ENCODE peak calls at places on chromosomes 3 and 15, in eight cellular contexts. Y is glutamatergic neuron, B is fibroblast of mammary gland, K is tibial nerve, L is endothelial cell, T is Calu3, Z is lower leg skin, R is AG10803. W is an unnamed sample.

GRCh38 chr3:116836286-116836685 is 126.7 kb downstream of the TUSC7 start:
- DNase-seq in K (no peak), T (no peak), L (no peak), Z (no peak), Y (no peak), R (no peak), B (peak), W (no peak)

GRCh38 chr3:136293279-136293678 is 43.1 kb downstream of the PCCB start:
- DNase-seq in B (no peak), T (no peak), L (no peak), Z (no peak), Y (no peak), K (no peak), R (no peak), W (no peak)

GRCh38 chr3:117527346-117527745 is 817.8 kb downstream of the TUSC7 start:
- DNase-seq in Y (no peak), L (no peak), K (no peak), Z (no peak), R (no peak), T (no peak), B (no peak), W (no peak)

GRCh38 chr3:136068708-136069107 is 103.2 kb downstream of the PPP2R3A start:
- DNase-seq in Z (no peak), K (no peak), Y (no peak), R (peak), B (peak), L (no peak), T (no peak), W (no peak)

GRCh38 chr3:158672293-158673176 is at the start of gene LXN:
- DNase-seq in K (peak), B (peak), Y (peak), R (peak), L (peak), Z (peak), T (peak), W (peak)

GRCh38 chr3:127464642-127465041 is 125.9 kb downstream of the TPRA1 start:
- DNase-seq in B (no peak), Z (no peak), Y (no peak), K (no peak), L (no peak), R (no peak), T (peak), W (no peak)

GRCh38 chr15:40618023-40618422 is 24.0 kb downstream of the KNL1 start:
- DNase-seq in R (no peak), Y (no peak), Z (no peak), T (no peak), K (no peak), B (no peak), L (no peak), W (no peak)

GRCh38 chr3:100030346-100030745 is 84.0 kb downstream of the FILIP1L start:
- DNase-seq in K (no peak), L (no peak), R (no peak), Y (no peak), T (no peak), B (peak), Z (no peak), W (no peak)

GRCh38 chr15:48005921-48006541 is 114.8 kb upstream of the SLC24A5 start:
- DNase-seq in L (no peak), Y (peak), R (peak), T (no peak), K (peak), B (peak), Z (peak), W (peak)

GRCh38 chr3:69972672-69973071 is 26.9 kb upstream of the SAMMSON start:
- DNase-seq in Z (no peak), R (no peak), B (no peak), L (no peak), T (no peak), K (no peak), Y (no peak), W (no peak)

GRCh38 chr3:46206284-46206683 is 1.8 kb downstream of the CCR1 start:
- DNase-seq in L (no peak), Y (no peak), R (no peak), T (no peak), K (no peak), B (no peak), Z (no peak), W (no peak)

GRCh38 chr3:174191380-174191779 is 667.8 kb upstream of the NAALADL2 start:
- DNase-seq in L (no peak), Z (no peak), B (no peak), T (no peak), Y (no peak), R (no peak), K (no peak), W (no peak)

GRCh38 chr3:185934726-185935464 is 2.9 kb downstream of the TRA2B start:
- DNase-seq in B (peak), L (no peak), K (no peak), Z (no peak), Y (no peak), T (no peak), R (no peak), W (no peak)

GRCh38 chr3:142853270-142854163 is 35.4 kb downstream of the PCOLCE2 start:
- DNase-seq in T (peak), L (no peak), K (no peak), B (peak), Y (no peak), R (peak), Z (no peak), W (no peak)

GRCh38 chr15:48536681-48537091 is 108.8 kb downstream of the FBN1 start:
- DNase-seq in Y (no peak), B (peak), Z (no peak), R (peak), T (no peak), K (no peak), L (no peak), W (no peak)

GRCh38 chr3:53046171-53047170 is 598 bp upstream of the SFMBT1 start:
- DNase-seq in L (peak), K (peak), B (peak), T (peak), Z (peak), Y (peak), R (peak), W (peak)
- TF ChIP-seq CTCF in L (no peak), K (peak), B (no peak), T (peak), Z (no peak), Y (no peak), R (peak), W (no peak)

DNA sequence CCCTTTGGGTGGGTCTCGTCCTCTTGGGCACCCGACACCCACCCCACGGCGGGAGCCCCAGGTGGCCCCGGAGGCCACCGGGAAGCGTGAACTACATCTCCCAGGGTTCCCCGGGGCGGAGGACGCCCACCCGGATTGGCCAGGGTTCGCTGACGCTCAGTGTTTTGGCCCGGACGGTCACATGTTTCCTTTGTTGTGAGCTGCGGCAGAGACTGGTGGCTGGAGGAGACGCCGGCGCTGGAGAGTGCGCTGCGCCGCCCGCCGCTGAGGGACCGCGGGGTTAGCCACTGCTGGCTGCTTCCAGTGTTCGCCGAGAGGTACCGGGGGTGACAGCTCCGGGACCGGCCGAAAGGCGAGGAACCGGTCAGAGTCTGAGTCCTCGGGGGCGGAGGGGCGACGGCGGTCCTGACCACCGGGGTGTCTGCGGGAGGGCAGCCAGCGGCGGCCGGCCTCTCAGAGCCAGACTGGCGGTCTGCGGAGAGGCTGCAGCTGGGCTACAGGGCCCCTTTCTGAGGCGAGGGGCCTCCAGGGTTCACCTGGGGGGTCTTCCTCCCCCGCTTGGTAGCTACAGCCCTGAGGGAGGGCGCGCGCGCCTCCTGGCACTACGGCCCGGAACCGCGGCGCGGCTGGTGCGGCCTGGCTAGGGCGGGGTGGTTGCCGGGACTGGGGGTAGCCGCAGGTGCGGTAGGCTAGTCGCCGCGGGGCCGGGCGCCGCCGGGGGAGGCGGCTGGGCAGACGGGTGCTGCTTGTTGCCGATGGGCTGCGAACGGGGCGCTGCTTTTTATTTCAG is at the start of gene KLHL24:
- DNase-seq in L (peak), T (peak), K (peak), Y (peak), R (peak), Z (peak), B (peak), W (peak)
- TF ChIP-seq CTCF in L (no peak), T (peak), K (no peak), Y (no peak), R (no peak), Z (no peak), B (no peak), W (no peak)

DNA sequence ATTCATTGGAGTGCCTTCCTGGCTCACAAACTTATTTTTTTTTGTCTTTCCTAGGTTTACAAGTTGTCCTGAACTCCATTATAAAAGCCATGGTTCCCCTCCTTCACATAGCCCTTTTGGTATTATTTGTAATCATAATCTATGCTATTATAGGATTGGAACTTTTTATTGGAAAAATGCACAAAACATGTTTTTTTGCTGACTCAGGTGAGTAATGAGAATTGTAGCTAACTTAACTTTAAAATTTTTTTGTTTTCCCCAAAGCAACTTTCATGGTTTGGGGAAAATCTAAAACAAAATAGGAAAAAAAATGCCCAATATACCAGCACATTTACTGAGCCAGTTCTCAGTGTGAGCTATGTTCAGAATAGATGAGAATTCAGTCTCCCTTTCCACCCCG is 171.2 kb downstream of the CACNA1D start:
- DNase-seq in R (no peak), K (no peak), Y (no peak), L (no peak), Z (no peak), T (no peak), B (no peak), W (no peak)
- TF ChIP-seq CTCF in R (no peak), K (no peak), Y (no peak), L (no peak), Z (no peak), T (no peak), B (no peak), W (no peak)

GRCh38 chr3:25904248-25904647 is 114.4 kb downstream of the OXSM start:
- DNase-seq in R (no peak), K (no peak), T (peak), Y (no peak), L (peak), B (no peak), Z (no peak), W (no peak)
- TF ChIP-seq CTCF in R (no peak), K (no peak), T (no peak), Y (no peak), L (no peak), B (no peak), Z (no peak), W (no peak)

GRCh38 chr15:99749386-99749785 is 16.1 kb upstream of the LYSMD4 start:
- DNase-seq in Y (no peak), R (no peak), L (no peak), Z (no peak), T (no peak), B (peak), K (no peak), W (no peak)
- TF ChIP-seq CTCF in Y (no peak), R (no peak), L (no peak), Z (no peak), T (no peak), B (no peak), K (no peak), W (no peak)

GRCh38 chr3:13706886-13707285 is 158.0 kb downstream of the FBLN2 start:
- DNase-seq in Z (no peak), K (no peak), Y (no peak), B (no peak), R (no peak), T (no peak), L (no peak), W (peak)
- TF ChIP-seq CTCF in Z (no peak), K (no peak), Y (no peak), B (no peak), R (no peak), T (no peak), L (no peak), W (no peak)

DNA sequence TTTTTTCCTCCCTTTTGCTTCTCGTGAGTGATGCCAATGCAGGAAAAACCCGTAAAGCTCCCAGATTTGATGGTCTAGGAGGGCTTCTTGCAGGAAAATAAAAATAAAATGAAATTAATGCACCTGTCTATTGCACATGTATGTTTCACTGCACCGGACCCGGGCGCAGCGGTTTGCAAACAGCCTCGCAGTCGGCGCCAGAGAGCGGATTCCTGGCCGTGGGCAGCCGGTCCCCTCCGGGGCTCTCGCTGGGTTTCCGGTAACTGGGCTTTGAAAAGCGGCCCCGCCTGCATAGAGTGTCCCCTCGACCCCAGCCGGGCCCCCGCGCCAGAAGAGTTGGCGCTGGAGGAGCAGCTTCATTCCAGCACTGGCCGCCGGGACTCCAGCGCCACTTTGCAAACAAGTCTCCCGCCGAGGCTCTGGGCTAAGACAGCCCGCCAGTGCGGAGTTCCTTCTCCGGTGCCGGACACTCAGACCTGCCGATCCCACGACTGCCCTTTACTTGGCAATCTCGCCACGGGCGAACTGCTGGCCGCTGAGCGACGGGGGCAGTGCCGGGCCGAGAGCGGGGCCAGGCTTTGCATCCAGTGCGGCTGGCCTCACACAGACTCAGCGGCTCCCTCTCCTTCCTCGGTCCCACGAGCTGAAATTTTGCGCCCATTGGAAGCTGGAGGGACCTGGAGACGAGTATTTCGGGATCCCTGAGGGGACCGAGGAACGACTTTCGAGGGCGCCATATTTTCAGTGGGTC is 225.9 kb upstream of the C2CD4B start:
- DNase-seq in L (peak), Z (peak), K (no peak), Y (peak), T (peak), R (peak), B (peak), W (peak)
- TF ChIP-seq CTCF in L (no peak), Z (no peak), K (no peak), Y (no peak), T (no peak), R (no peak), B (no peak), W (no peak)

GRCh38 chr3:86990734-86991481 is at the start of gene VGLL3:
- DNase-seq in R (peak), Y (peak), B (peak), T (peak), K (peak), Z (peak), L (peak), W (peak)
- TF ChIP-seq CTCF in R (peak), Y (no peak), B (no peak), T (peak), K (no peak), Z (no peak), L (no peak), W (peak)

DNA sequence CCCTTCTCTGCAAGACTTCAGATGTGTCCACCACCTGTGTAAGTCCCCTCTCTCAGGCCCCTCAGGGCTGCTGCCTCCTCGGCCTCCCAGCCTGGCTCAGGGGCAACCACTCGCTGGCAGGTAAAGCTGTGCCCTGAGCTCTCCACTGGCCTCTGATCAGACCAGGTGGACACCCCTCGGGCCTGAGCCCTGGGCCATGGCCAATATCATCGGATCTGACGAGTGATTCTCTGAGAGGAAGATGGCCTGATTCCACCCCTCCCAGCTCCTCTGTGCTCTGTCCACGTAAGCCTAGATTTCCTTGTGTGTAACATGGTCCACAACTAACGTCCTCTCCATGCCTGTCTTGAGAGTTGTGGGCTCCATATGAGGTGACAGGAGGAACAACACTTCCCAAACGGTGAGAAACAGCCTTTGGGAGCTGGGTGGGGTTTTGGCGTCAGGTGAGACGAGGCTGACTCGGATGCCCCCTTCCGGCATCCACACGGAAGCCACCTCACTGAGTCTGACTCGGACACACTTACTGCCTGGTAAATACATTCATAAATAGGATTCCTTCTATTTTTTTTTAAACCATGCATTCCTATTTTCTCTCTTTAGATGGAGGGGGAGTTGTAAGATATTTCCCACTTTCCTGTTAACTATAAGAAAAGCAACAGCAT is 86.8 kb downstream of the NUP210 start:
- DNase-seq in L (no peak), Z (no peak), Y (no peak), B (no peak), K (no peak), T (no peak), R (no peak), W (no peak)
- TF ChIP-seq CTCF in L (no peak), Z (no peak), Y (no peak), B (no peak), K (no peak), T (no peak), R (no peak), W (no peak)